ENCODE peak calls at places on chromosomes 3 and 15, in nine cellular contexts. S is PC-3, T is GM23248, G is neural progenitor cell, A is HCT116, J is GM23338, B is OCI-LY7, W is SK-N-SH, F is MM.1S. H is an unnamed sample. For H3K79me2, the result is how much of the 10 kb centered on the place peaks cover.

GRCh38 chr3:110575702-110576101 is 495.9 kb upstream of the NECTIN3 start:
- DNase-seq in W (no peak), G (no peak), J (peak), B (no peak), S (no peak), T (no peak), F (no peak), A (no peak), H (no peak)

GRCh38 chr3:55185380-55185779 is 257.5 kb upstream of the LRTM1 start:
- DNase-seq in J (no peak), T (peak), A (no peak), W (no peak), B (no peak), F (no peak), G (no peak), S (no peak), H (no peak)

GRCh38 chr15:92853222-92853621 is 46.9 kb upstream of the CHD2 start:
- DNase-seq in F (no peak), S (no peak), J (no peak), W (no peak), T (no peak), B (no peak), A (no peak), G (no peak), H (no peak)

GRCh38 chr3:105195260-105195659 is 171.4 kb upstream of the ALCAM start:
- DNase-seq in A (no peak), J (no peak), W (no peak), G (no peak), S (peak), F (no peak), T (peak), B (no peak), H (no peak)

GRCh38 chr3:30035935-30036567 is 570.4 kb upstream of the TGFBR2 start:
- DNase-seq in J (no peak), W (no peak), S (no peak), G (no peak), T (peak), A (no peak), F (no peak), B (no peak), H (no peak)

GRCh38 chr3:125511420-125512094 is 8.4 kb downstream of the SNX4 start:
- DNase-seq in F (peak), B (no peak), G (no peak), S (no peak), W (peak), T (peak), A (no peak), J (no peak), H (no peak)

GRCh38 chr15:79168922-79169322 is 78.3 kb upstream of the RASGRF1 start:
- DNase-seq in A (peak), J (peak), S (peak), F (no peak), W (no peak), T (peak), G (peak), B (no peak), H (peak)

GRCh38 chr3:169772530-169772950 is 656 bp upstream of the MYNN start:
- DNase-seq in A (peak), W (peak), B (peak), F (peak), G (peak), J (peak), S (peak), T (peak), H (peak)

GRCh38 chr15:71747128-71748083 is 62.9 kb upstream of the NR2E3 start:
- DNase-seq in A (peak), S (peak), B (no peak), J (no peak), W (no peak), F (no peak), G (no peak), T (peak), H (peak)

GRCh38 chr3:37210230-37210629 is 35.8 kb upstream of the LRRFIP2 start:
- DNase-seq in F (no peak), G (no peak), B (no peak), T (peak), J (no peak), W (no peak), S (no peak), A (no peak), H (no peak)

GRCh38 chr3:176906046-176906905 is 291.0 kb downstream of the TBL1XR1 start:
- DNase-seq in S (peak), A (no peak), G (no peak), B (no peak), F (no peak), T (peak), J (peak), W (peak), H (peak)

GRCh38 chr3:30548605-30549004 is 57.8 kb upstream of the TGFBR2 start:
- DNase-seq in J (peak), W (peak), A (no peak), T (peak), F (no peak), S (peak), B (peak), G (no peak), H (no peak)

GRCh38 chr3:34183581-34184313 is 385.3 kb downstream of the PDCD6IP start:
- DNase-seq in S (no peak), A (no peak), B (no peak), W (no peak), T (no peak), G (no peak), F (no peak), J (no peak), H (no peak)

GRCh38 chr15:59532770-59533379 is 78.7 kb upstream of the GCNT3 start:
- DNase-seq in S (peak), B (peak), F (peak), J (peak), T (peak), W (peak), A (peak), G (peak), H (peak)

GRCh38 chr3:141419946-141420345 is 51.6 kb downstream of the ZBTB38 start:
- DNase-seq in T (peak), W (no peak), A (no peak), S (no peak), B (no peak), F (no peak), G (no peak), J (no peak), H (no peak)

GRCh38 chr3:23668430-23668904 is 137.3 kb upstream of the UBE2E1 start:
- DNase-seq in B (no peak), J (no peak), F (no peak), S (peak), A (peak), W (no peak), T (peak), G (no peak), H (peak)

GRCh38 chr3:15295506-15295905 is 36.9 kb downstream of the SH3BP5 start:
- DNase-seq in J (no peak), G (no peak), T (peak), W (no peak), S (no peak), B (no peak), A (no peak), F (no peak), H (no peak)

GRCh38 chr3:45579251-45579650 is 15.3 kb upstream of the LIMD1 start:
- DNase-seq in W (no peak), T (no peak), F (no peak), S (no peak), A (no peak), G (no peak), B (no peak), J (no peak), H (no peak)

GRCh38 chr3:107978116-107979057 is 112.4 kb downstream of the CD47 start:
- DNase-seq in T (no peak), W (no peak), F (no peak), J (no peak), S (no peak), A (no peak), B (no peak), G (no peak), H (no peak)

GRCh38 chr15:49466119-49466518 is 43.1 kb downstream of the FGF7 start:
- DNase-seq in T (no peak), S (no peak), J (no peak), W (no peak), B (no peak), G (no peak), A (no peak), F (no peak), H (no peak)

GRCh38 chr3:4656646-4657318 is 163.6 kb downstream of the ITPR1 start:
- DNase-seq in F (no peak), A (no peak), B (no peak), T (no peak), S (no peak), W (no peak), J (peak), G (peak), H (no peak)

GRCh38 chr15:61175024-61175423 is 54.1 kb downstream of the RORA start:
- DNase-seq in J (peak), T (peak), S (peak), F (no peak), W (no peak), B (no peak), A (no peak), G (peak), H (no peak)

GRCh38 chr3:13528217-13528801 is 20.6 kb upstream of the FBLN2 start:
- DNase-seq in F (no peak), A (no peak), B (no peak), W (peak), J (peak), T (peak), S (peak), G (peak), H (peak)

GRCh38 chr3:119700269-119700919 is 2.4 kb upstream of the CFAP91 start:
- DNase-seq in B (no peak), W (no peak), S (peak), T (peak), J (no peak), G (no peak), F (peak), A (no peak), H (peak)

GRCh38 chr3:101533603-101533968 is 20.6 kb upstream of the SENP7 start:
- DNase-seq in S (peak), A (no peak), J (no peak), G (no peak), T (peak), F (no peak), B (no peak), W (no peak), H (no peak)

GRCh38 chr3:135970500-135971116 is 5.1 kb downstream of the PPP2R3A start:
- DNase-seq in G (no peak), A (no peak), J (no peak), T (peak), W (no peak), B (no peak), S (peak), F (no peak), H (no peak)

GRCh38 chr15:101126618-101127502 is 125.0 kb downstream of the CHSY1 start:
- DNase-seq in B (no peak), G (peak), A (no peak), T (peak), J (no peak), W (peak), S (peak), F (peak), H (no peak)

GRCh38 chr15:93265046-93265658 is 176.1 kb upstream of the RGMA start:
- DNase-seq in G (no peak), T (no peak), F (no peak), A (no peak), J (no peak), W (no peak), B (no peak), S (no peak), H (peak)

GRCh38 chr3:55485208-55485791 is 1.8 kb downstream of the WNT5A start:
- DNase-seq in G (peak), J (peak), T (peak), S (peak), W (peak), A (no peak), B (peak), F (peak), H (peak)

GRCh38 chr3:12288466-12289129 is at the start of gene PPARG:
- DNase-seq in B (no peak), J (peak), A (peak), S (peak), T (peak), W (peak), G (peak), F (no peak), H (peak)
- H3K4me2 ChIP-seq in B (no peak), J (peak), A (peak), S (peak), T (peak), W (peak), G (peak), F (peak), H (peak)

GRCh38 chr15:25863067-25863967 is at the start of gene ATP10A:
- DNase-seq in A (no peak), G (peak), W (peak), B (no peak), T (peak), S (peak), F (no peak), J (peak), H (no peak)
- H3K79me2 ChIP-seq in A (under half), G (under half), W (under half), B (under half), T (half or more), S (under half), F (under half), J (under half), H (under half)

GRCh38 chr3:52396907-52397591 is 47.9 kb downstream of the SEMA3G start:
- DNase-seq in F (no peak), W (no peak), S (no peak), A (no peak), J (no peak), G (no peak), B (no peak), T (no peak), H (no peak)

GRCh38 chr3:52396011-52396906 is 48.6 kb downstream of the SEMA3G start:
- DNase-seq in T (no peak), G (no peak), J (no peak), W (no peak), B (no peak), A (no peak), F (no peak), S (no peak), H (no peak)

GRCh38 chr3:52393959-52394670 is 50.8 kb downstream of the SEMA3G start:
- DNase-seq in F (no peak), A (no peak), J (no peak), B (no peak), S (no peak), G (no peak), W (no peak), T (no peak), H (no peak)

GRCh38 chr3:52394751-52395502 is 50.0 kb downstream of the SEMA3G start:
- DNase-seq in F (no peak), W (no peak), B (no peak), G (no peak), S (no peak), T (no peak), J (no peak), A (no peak), H (no peak)

DNA sequence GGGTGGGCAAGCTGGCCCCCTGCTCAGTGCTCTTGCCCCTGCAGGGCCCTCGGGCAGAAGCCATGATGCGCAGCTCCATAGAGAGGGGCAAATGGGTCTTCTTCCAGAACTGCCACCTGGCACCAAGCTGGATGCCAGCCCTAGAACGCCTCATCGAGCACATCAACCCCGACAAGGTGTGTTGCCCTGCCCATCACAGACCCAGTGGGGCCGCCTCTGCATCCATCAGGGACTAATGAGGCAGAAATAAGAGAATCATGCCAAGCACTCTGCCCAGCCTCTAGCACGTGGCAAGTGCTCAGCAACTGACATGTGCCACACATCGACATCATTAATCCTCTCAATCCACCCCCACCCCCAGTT is 49.4 kb downstream of the SEMA3G start:
- DNase-seq in A (no peak), B (no peak), F (no peak), W (no peak), T (no peak), S (no peak), G (no peak), J (no peak), H (no peak)
- TF ChIP-seq EZH2phosphoT487 in A (no peak), B (no peak), F (no peak), W (no peak), T (no peak), S (no peak), G (no peak), J (no peak), H (no peak)

GRCh38 chr15:74799255-74799842 is 13.3 kb upstream of the LMAN1L start:
- DNase-seq in W (no peak), F (peak), B (peak), A (no peak), S (no peak), G (no peak), T (no peak), J (no peak), H (no peak)

GRCh38 chr15:74801311-74801997 is 11.2 kb upstream of the LMAN1L start:
- DNase-seq in G (no peak), W (no peak), T (no peak), F (no peak), A (no peak), S (no peak), B (no peak), J (no peak), H (no peak)

GRCh38 chr15:74799843-74800558 is 12.6 kb upstream of the LMAN1L start:
- DNase-seq in T (peak), W (peak), G (peak), S (peak), B (peak), A (peak), J (peak), F (peak), H (peak)

GRCh38 chr15:74802290-74802689 is 10.3 kb upstream of the LMAN1L start:
- DNase-seq in J (no peak), S (no peak), A (no peak), B (no peak), F (no peak), G (no peak), T (no peak), W (no peak), H (no peak)

DNA sequence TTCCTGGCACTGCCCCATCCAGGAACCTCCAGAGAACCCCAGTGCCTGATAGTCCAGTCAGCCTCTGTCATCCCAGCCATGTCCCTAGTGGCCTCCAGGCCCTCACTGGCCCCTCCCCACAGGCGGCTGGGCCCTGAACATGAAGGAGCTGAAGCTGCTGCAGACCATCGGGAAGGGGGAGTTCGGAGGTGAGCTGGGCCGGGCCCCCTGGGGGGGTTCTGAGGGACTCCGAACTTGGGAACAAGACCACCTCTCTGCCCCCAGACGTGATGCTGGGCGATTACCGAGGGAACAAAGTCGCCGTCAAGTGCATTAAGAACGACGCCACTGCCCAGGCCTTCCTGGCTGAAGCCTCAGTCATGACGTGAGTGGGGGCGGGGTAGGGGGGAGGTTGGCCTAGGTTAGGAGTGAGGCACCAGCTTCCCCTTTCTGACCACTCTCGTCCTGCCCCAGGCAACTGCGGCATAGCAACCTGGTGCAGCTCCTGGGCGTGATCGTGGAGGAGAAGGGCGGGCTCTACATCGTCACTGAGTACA is 12.0 kb upstream of the LMAN1L start:
- DNase-seq in A (no peak), B (no peak), T (no peak), J (no peak), S (no peak), G (no peak), W (no peak), F (no peak), H (no peak)
- H3K4me2 ChIP-seq in A (peak), B (no peak), T (no peak), J (peak), S (no peak), G (no peak), W (no peak), F (no peak), H (no peak)